ENCODE peak calls at places on chromosomes 4 and X, in six cellular contexts. A, E, K, D, H and G are unnamed samples.

GRCh38 chr4:123585111-123585510 is 188.5 kb downstream of the SPRY1 start:
- DNase-seq in K (no peak), A (no peak), H (no peak), D (no peak), E (no peak), G (no peak)

GRCh38 chr4:20284990-20285389 is 33.3 kb downstream of the SLIT2 start:
- DNase-seq in K (no peak), E (no peak), D (no peak), H (peak; percentile 72), A (no peak), G (no peak)

GRCh38 chrX:18676470-18676869 is 4.6 kb upstream of the RS1 start:
- DNase-seq in A (no peak), K (peak; percentile 32), D (no peak), E (no peak), H (peak; percentile 6), G (peak; percentile 7)

GRCh38 chrX:2461711-2462016 is 39.1 kb downstream of the DHRSX start:
- DNase-seq in A (no peak), H (no peak), K (no peak), D (no peak), E (peak; percentile 20), G (no peak)

GRCh38 chr4:155546451-155546850 is 120.2 kb upstream of the GUCY1A1 start:
- DNase-seq in E (no peak), K (no peak), H (no peak), A (no peak), D (no peak), G (no peak)

GRCh38 chr4:84319124-84319523 is 180.0 kb downstream of the NKX6-1 start:
- DNase-seq in D (no peak), E (peak; percentile 69), H (peak; percentile 50), A (no peak), K (no peak), G (no peak)

GRCh38 chrX:129478516-129478915 is 44.8 kb downstream of the SMARCA1 start:
- DNase-seq in H (peak; percentile 75), D (no peak), E (no peak), K (no peak), A (no peak), G (no peak)

GRCh38 chr4:153790962-153791551 is 2.2 kb upstream of the SFRP2 start:
- DNase-seq in K (peak; percentile 78), E (peak; percentile 53), D (peak; percentile 41), H (peak; percentile 16), A (no peak), G (peak; percentile 21)

GRCh38 chrX:23826653-23827052 is 43.7 kb downstream of the SAT1 start:
- DNase-seq in A (no peak), H (no peak), K (no peak), D (no peak), E (no peak), G (no peak)

GRCh38 chrX:133888941-133889340 is 96.5 kb downstream of the GPC3 start:
- DNase-seq in K (no peak), E (no peak), D (no peak), H (no peak), A (no peak), G (no peak)

GRCh38 chrX:135632353-135632752 is 81.1 kb upstream of the CT45A1 start:
- DNase-seq in H (no peak), A (no peak), D (no peak), K (no peak), E (no peak), G (no peak)

GRCh38 chr4:71151054-71151453 is 157.6 kb downstream of the DCK start:
- DNase-seq in A (no peak), D (no peak), K (no peak), E (no peak), H (no peak), G (no peak)

GRCh38 chrX:11363069-11363594 is 69.9 kb downstream of the AMELX start:
- DNase-seq in D (no peak), A (no peak), E (no peak), K (no peak), H (no peak), G (no peak)

GRCh38 chrX:44906041-44906440 is 33.1 kb downstream of the KDM6A start:
- DNase-seq in K (no peak), D (no peak), E (no peak), A (no peak), H (no peak), G (no peak)

GRCh38 chr4:128249787-128250668 is 37.6 kb downstream of the PGRMC2 start:
- DNase-seq in K (no peak), E (no peak), A (no peak), H (no peak), D (no peak), G (no peak)

GRCh38 chr4:158835456-158836369 is 66.9 kb downstream of the FNIP2 start:
- DNase-seq in K (no peak), E (no peak), H (no peak), D (no peak), A (no peak), G (no peak)

GRCh38 chr4:130296448-130296847 is 1200.5 kb downstream of the C4orf33 start:
- DNase-seq in E (no peak), K (no peak), D (no peak), H (no peak), A (no peak), G (no peak)

GRCh38 chr4:176185068-176185467 is 10.3 kb downstream of the SPATA4 start:
- DNase-seq in D (no peak), K (no peak), A (no peak), E (no peak), H (peak; percentile 76), G (no peak)

GRCh38 chr4:111937368-111937767 is 207.9 kb upstream of the FAM241A start:
- DNase-seq in H (peak; percentile 18), K (no peak), A (no peak), E (no peak), D (no peak), G (no peak)

GRCh38 chr4:173990126-173990878 is 293.2 kb downstream of the FBXO8 start:
- DNase-seq in H (peak; percentile 20), A (no peak), K (peak; percentile 11), E (no peak), D (no peak), G (peak; percentile 58)

GRCh38 chrX:40644175-40644574 is 3.2 kb downstream of the CXorf38 start:
- DNase-seq in E (no peak), D (no peak), H (no peak), A (no peak), K (no peak), G (no peak)

GRCh38 chrX:13387656-13388421 is 68.0 kb upstream of the ATXN3L start:
- DNase-seq in D (peak; percentile 21), H (peak; percentile 80), A (no peak), E (no peak), K (no peak), G (no peak)

GRCh38 chr4:169412046-169412445 is 141.3 kb upstream of the SH3RF1 start:
- DNase-seq in A (no peak), D (no peak), H (no peak), E (no peak), K (no peak), G (no peak)

GRCh38 chrX:51614353-51614752 is 4.4 kb downstream of the CENPVL3 start:
- DNase-seq in D (peak; percentile 21), A (peak; percentile 0), E (no peak), K (no peak), H (peak; percentile 48), G (peak; percentile 3)